ENCODE peak calls at places on chromosomes 12 and 14, in five cellular contexts. R, K, A, C and G are unnamed samples.
A peak's percentile ranks its signal among the peaks of the same experiment; 100 is the strongest.

GRCh38 chr14:36524874-36525745 is 5.1 kb upstream of the NKX2-1 start:
- DNase-seq in R (peak; percentile 65), K (peak; percentile 60), A (peak; percentile 74), C (no peak), G (no peak)

GRCh38 chr12:3455312-3455711 is 35.7 kb upstream of the PRMT8 start:
- DNase-seq in R (no peak), K (no peak), A (no peak), C (no peak), G (no peak)

GRCh38 chr12:53737494-53737808 is 10.2 kb upstream of the CALCOCO1 start:
- DNase-seq in R (no peak), K (no peak), A (no peak), C (no peak), G (no peak)

GRCh38 chr12:68832504-68832867 is 24.5 kb downstream of the MDM2 start:
- DNase-seq in R (no peak), K (no peak), A (no peak), C (no peak), G (no peak)

GRCh38 chr12:115584156-115584555 is 693.3 kb downstream of the MED13L start:
- DNase-seq in R (no peak), K (no peak), A (no peak), C (no peak), G (no peak)

GRCh38 chr14:33959692-33960151 is 8.8 kb upstream of the EGLN3 start:
- DNase-seq in R (no peak), K (no peak), A (no peak), C (no peak), G (no peak)

GRCh38 chr14:101903111-101903561 is 61.2 kb upstream of the DYNC1H1 start:
- DNase-seq in R (no peak), K (no peak), A (no peak), C (no peak), G (no peak)

GRCh38 chr12:75994069-75994740 is 37.4 kb downstream of the PHLDA1 start:
- DNase-seq in R (no peak), K (no peak), A (no peak), C (no peak), G (no peak)

GRCh38 chr12:32418903-32419519 is 19.7 kb downstream of the FGD4 start:
- DNase-seq in R (no peak), K (no peak), A (no peak), C (no peak), G (no peak)

GRCh38 chr12:124901003-124901402 is 13.4 kb downstream of the UBC start:
- DNase-seq in R (no peak), K (no peak), A (no peak), C (no peak), G (no peak)

GRCh38 chr14:55609681-55610080 is 29.7 kb downstream of the KTN1 start:
- DNase-seq in R (no peak), K (no peak), A (peak; percentile 13), C (no peak), G (no peak)

GRCh38 chr14:104547310-104547997 is 32.1 kb upstream of the C14orf180 start:
- DNase-seq in R (no peak), K (no peak), A (no peak), C (no peak), G (no peak)

GRCh38 chr12:47277071-47277408 is 197.3 kb upstream of the AMIGO2 start:
- DNase-seq in R (no peak), K (no peak), A (no peak), C (peak; percentile 38), G (peak; percentile 79)

GRCh38 chr12:29782285-29782820 is 1.4 kb downstream of the TMTC1 start:
- DNase-seq in R (no peak), K (peak; percentile 15), A (no peak), C (no peak), G (no peak)

GRCh38 chr12:71456316-71456715 is 16.7 kb downstream of the LGR5 start:
- DNase-seq in R (no peak), K (no peak), A (no peak), C (no peak), G (no peak)

GRCh38 chr12:26195250-26195640 is at the start of gene SSPN:
- DNase-seq in R (no peak), K (peak; percentile 77), A (no peak), C (peak; percentile 78), G (peak; percentile 91)

GRCh38 chr12:4274396-4274959 is 916 bp downstream of the CCND2 start:
- DNase-seq in R (no peak), K (peak; percentile 33), A (no peak), C (no peak), G (peak; percentile 81)

GRCh38 chr12:120242971-120243699 is 22.4 kb downstream of the PXN start:
- DNase-seq in R (no peak), K (no peak), A (no peak), C (no peak), G (no peak)

GRCh38 chr12:124928912-124929530 is 14.6 kb upstream of the UBC start:
- DNase-seq in R (no peak), K (no peak), A (no peak), C (no peak), G (peak; percentile 64)

GRCh38 chr14:64761441-64762043 is 57.3 kb downstream of the PLEKHG3 start:
- DNase-seq in R (no peak), K (no peak), A (no peak), C (peak; percentile 54), G (no peak)

GRCh38 chr14:55077691-55078151 is 26.3 kb downstream of the MAPK1IP1L start:
- DNase-seq in R (peak; percentile 92), K (peak; percentile 40), A (peak; percentile 62), C (no peak), G (no peak)

GRCh38 chr12:31773867-31774266 is 45.0 kb upstream of the AMN1 start:
- DNase-seq in R (no peak), K (no peak), A (peak; percentile 20), C (peak; percentile 29), G (no peak)

GRCh38 chr12:70590051-70590450 is 47.2 kb downstream of the PTPRB start:
- DNase-seq in R (peak; percentile 62), K (peak; percentile 73), A (peak; percentile 49), C (peak; percentile 37), G (peak; percentile 71)

GRCh38 chr12:57617942-57618341 is 6.7 kb downstream of the ARHGEF25 start:
- DNase-seq in R (no peak), K (no peak), A (no peak), C (no peak), G (peak; percentile 41)

DNA sequence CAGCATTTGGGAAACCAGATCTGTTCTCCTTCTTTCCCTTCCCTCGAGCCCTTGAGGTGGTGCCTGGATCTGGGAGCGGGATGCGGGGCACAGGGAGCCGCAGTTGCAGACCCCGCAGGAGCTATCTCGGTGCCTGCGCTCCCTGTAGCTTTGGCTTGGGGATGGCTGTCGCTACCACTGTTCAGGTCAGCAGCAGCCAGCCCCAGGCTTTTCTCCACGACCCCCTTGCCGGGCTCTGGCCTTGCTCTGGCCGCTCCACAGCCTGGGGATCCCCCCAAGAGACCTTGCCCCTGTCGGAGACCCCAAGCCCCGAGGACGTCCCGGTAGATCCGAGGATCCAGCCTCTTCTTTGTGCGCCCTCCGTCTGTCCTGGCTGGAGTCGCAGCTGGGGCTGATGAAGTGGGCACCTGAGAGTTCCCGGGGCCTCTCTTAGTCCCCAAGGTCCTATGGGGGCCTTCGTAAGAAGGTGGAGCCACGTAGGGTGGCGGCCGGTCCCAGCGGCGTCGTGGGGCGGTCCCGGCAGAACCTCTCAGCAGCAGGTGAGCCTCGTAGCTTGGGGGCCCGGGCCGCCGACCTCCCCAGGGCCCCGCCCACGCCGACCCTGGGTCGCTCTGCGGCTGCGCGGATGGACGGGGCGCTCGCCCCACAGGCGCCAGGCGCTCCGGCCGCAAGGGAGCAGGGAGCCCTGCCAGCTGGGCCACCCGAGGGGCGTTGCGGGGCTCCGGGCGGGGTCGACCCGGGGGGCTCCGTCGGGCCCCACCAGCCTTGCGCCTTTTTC is 1.3 kb downstream of the DDN start:
- DNase-seq in R (no peak), K (no peak), A (no peak), C (no peak), G (no peak)
- H3K27ac ChIP-seq in R (peak overlapping the region; percentile 84), K (no peak overlapping the region), A (no peak overlapping the region), C (no peak overlapping the region), G (no peak overlapping the region)

GRCh38 chr14:58427289-58428010 is at the start of the genes KIAA0586 and TIMM9:
- DNase-seq in R (peak; percentile 98), K (peak; percentile 96), A (peak; percentile 97), C (peak; percentile 96), G (peak; percentile 99)
- TF ChIP-seq POLR2A in R (peak; percentile 88), K (no peak), A (peak; percentile 92), C (peak; percentile 84), G (peak; percentile 69)

GRCh38 chr12:38025916-38026315 is 290.7 kb upstream of the ALG10B start:
- DNase-seq in R (no peak), K (no peak), A (no peak), C (no peak), G (no peak)
- H3K27ac ChIP-seq in R (no peak overlapping the region), K (no peak overlapping the region), A (no peak overlapping the region), C (no peak overlapping the region), G (no peak overlapping the region)

GRCh38 chr12:52069410-52070242 is at the start of gene ATG101:
- DNase-seq in R (peak; percentile 94), K (peak; percentile 90), A (peak; percentile 90), C (peak; percentile 89), G (peak; percentile 96)
- TF ChIP-seq POLR2A in R (no peak), K (peak; percentile 40), A (peak; percentile 77), C (peak; percentile 77), G (peak; percentile 71)

GRCh38 chr14:51546603-51547258 is 105.0 kb upstream of the FRMD6 start:
- DNase-seq in R (no peak), K (no peak), A (no peak), C (no peak), G (no peak)

GRCh38 chr14:51544426-51544825 is 107.3 kb upstream of the FRMD6 start:
- DNase-seq in R (no peak), K (no peak), A (no peak), C (no peak), G (no peak)

GRCh38 chr14:51546099-51546498 is 105.6 kb upstream of the FRMD6 start:
- DNase-seq in R (no peak), K (no peak), A (no peak), C (no peak), G (no peak)

GRCh38 chr14:51544901-51545300 is 106.8 kb upstream of the FRMD6 start:
- DNase-seq in R (no peak), K (no peak), A (no peak), C (no peak), G (no peak)

DNA sequence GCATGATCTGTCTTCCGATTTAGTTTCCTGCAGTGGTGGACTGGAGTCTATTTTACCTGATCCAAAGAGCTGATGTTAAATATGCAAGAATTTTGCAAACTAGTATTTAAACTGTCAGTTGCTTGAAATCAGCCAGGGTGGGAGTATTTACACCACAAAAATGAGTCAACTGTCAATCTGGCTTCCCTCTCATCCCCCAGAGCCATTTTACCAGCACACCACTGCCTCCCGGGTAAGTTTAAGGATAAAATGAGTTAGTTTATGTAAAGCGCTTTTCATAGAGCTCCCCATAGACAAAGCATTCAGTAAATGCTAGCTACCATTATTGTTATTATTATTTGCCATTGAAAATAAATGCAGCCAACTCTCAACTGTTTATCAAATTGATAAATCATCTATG is 106.3 kb upstream of the FRMD6 start:
- DNase-seq in R (no peak), K (no peak), A (no peak), C (no peak), G (no peak)
- H3K27ac ChIP-seq in R (no peak overlapping the region), K (no peak overlapping the region), A (no peak overlapping the region), C (no peak overlapping the region), G (peak overlapping the region; percentile 9)

GRCh38 chr14:85074955-85075354 is 455.0 kb upstream of the FLRT2 start:
- DNase-seq in R (no peak), K (no peak), A (no peak), C (no peak), G (no peak)
- TF ChIP-seq POLR2A in R (no peak), K (no peak), A (no peak), C (no peak), G (no peak)